ENCODE peak calls at places on chromosomes 16 and 17, in seven cellular contexts. V is cardiac fibroblast, T is mammary epithelial cell, N is GM13977, Y is IMR-90, R is endothelial cell, M is nephron progenitor cell. E is an unnamed sample.

GRCh38 chr17:81576621-81577277 is 24.6 kb upstream of the FAAP100 start:
- DNase-seq in N (no peak), R (no peak), T (peak; percentile 70), V (peak; percentile 84), Y (peak; percentile 88), M (no peak), E (no peak)

GRCh38 chr16:72092832-72093447 is 480 bp downstream of the TXNL4B start:
- DNase-seq in V (peak; percentile 83), T (peak; percentile 70), R (peak; percentile 17), N (no peak), Y (peak; percentile 68), M (peak; percentile 23), E (no peak)

GRCh38 chr16:82753821-82754220 is 127.1 kb downstream of the CDH13 start:
- DNase-seq in V (no peak), M (no peak), N (no peak), Y (peak; percentile 76), R (no peak), T (no peak), E (no peak)

GRCh38 chr17:77400445-77400870 is 259.7 kb downstream of the SEC14L1 start:
- DNase-seq in T (no peak), R (peak; percentile 66), V (no peak), M (peak; percentile 54), Y (no peak), N (peak; percentile 83), E (no peak)

GRCh38 chr17:78725448-78726021 is 56.5 kb downstream of the CYTH1 start:
- DNase-seq in Y (no peak), T (no peak), V (no peak), N (peak; percentile 62), M (no peak), R (no peak), E (no peak)

GRCh38 chr16:50928065-50928464 is 186.2 kb downstream of the CYLD start:
- DNase-seq in V (no peak), N (no peak), T (peak; percentile 9), Y (no peak), R (no peak), M (no peak), E (no peak)

GRCh38 chr17:28727727-28728363 is 743 bp upstream of the NEK8 start:
- DNase-seq in N (peak; percentile 88), R (peak; percentile 51), Y (peak; percentile 48), T (peak; percentile 98), M (peak; percentile 59), V (peak; percentile 27), E (no peak)

GRCh38 chr16:35745821-35746248 is 2286.4 kb downstream of the TP53TG3F start:
- DNase-seq in R (no peak), Y (no peak), T (no peak), V (no peak), N (no peak), M (no peak), E (no peak)

GRCh38 chr16:83187404-83187803 is 560.6 kb downstream of the CDH13 start:
- DNase-seq in V (peak; percentile 52), R (no peak), Y (peak; percentile 89), M (no peak), N (peak; percentile 8), T (peak; percentile 93), E (peak; percentile 29)

GRCh38 chr17:36949461-36949927 is 740 bp downstream of the AATF start:
- DNase-seq in N (no peak), Y (peak; percentile 37), R (no peak), T (no peak), M (no peak), V (no peak), E (no peak)

GRCh38 chr17:20302191-20302917 is 165.0 kb downstream of the LGALS9B start:
- DNase-seq in R (no peak), N (no peak), V (no peak), Y (peak; percentile 4), T (no peak), M (no peak), E (no peak)

GRCh38 chr17:13158511-13159240 is 140.8 kb upstream of the ELAC2 start:
- DNase-seq in R (no peak), N (no peak), T (no peak), Y (peak; percentile 17), M (no peak), V (no peak), E (no peak)

GRCh38 chr16:4272114-4272954 is 489 bp downstream of the TFAP4 start:
- DNase-seq in T (peak; percentile 26), V (peak; percentile 40), R (peak; percentile 46), M (peak; percentile 77), Y (no peak), N (peak; percentile 77), E (no peak)

GRCh38 chr17:61391595-61392291 is 7.9 kb upstream of the TBX2 start:
- DNase-seq in Y (no peak), M (no peak), T (no peak), V (no peak), R (no peak), N (no peak), E (no peak)

GRCh38 chr17:7842380-7842949 is 8.4 kb downstream of the KDM6B start:
- DNase-seq in N (peak; percentile 85), R (no peak), V (peak; percentile 88), Y (peak; percentile 97), M (no peak), T (peak; percentile 95), E (no peak)

GRCh38 chr17:7842950-7843535 is 9.0 kb downstream of the KDM6B start:
- DNase-seq in T (no peak), M (no peak), N (no peak), V (peak; percentile 93), Y (peak; percentile 94), R (peak; percentile 58), E (no peak)

GRCh38 chr17:7841309-7841621 is 7.2 kb downstream of the KDM6B start:
- DNase-seq in T (no peak), M (no peak), Y (no peak), V (no peak), N (no peak), R (no peak), E (no peak)

GRCh38 chr17:7840875-7841274 is 6.9 kb downstream of the KDM6B start:
- DNase-seq in V (no peak), M (no peak), T (no peak), R (no peak), Y (no peak), N (no peak), E (no peak)

DNA sequence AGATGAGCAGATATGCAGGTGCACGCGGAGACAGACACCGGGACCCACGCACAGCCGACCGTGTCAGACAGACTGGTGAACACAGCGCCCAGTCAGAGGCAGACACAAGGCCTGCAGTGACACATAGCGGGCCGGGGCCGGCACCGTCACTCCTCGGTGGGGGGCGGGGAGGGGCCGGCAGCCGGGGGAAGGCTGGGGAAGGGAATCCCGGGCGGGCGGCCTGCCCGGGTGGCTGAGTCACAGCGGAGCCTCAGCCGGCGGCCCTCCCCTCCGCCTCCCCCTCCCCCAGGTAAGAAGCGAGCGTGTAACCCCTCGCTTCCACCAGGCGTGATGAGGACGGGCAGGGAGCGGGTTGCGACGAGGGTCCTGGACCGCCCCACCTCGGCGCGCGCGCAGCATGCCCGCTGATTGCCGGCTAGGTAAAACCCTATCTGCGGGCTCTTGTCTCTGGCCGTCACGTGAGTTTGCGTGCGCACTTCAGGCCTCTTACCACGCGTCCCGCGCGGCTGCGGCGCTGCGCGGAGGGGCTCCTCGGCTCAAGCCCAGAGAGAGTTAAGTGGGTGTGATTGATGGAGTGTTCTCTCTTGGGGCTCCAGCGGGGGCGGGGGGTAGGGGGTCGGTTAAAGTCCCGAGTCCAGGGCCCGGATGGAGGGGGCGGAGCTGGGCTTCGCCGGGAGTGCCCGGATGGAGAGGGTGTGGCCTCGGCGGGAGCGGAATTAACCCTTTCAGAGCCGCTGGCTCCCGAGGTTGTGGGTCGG is 7.8 kb downstream of the KDM6B start:
- DNase-seq in R (peak; percentile 92), N (peak; percentile 82), V (peak; percentile 94), M (peak; percentile 96), T (peak; percentile 90), Y (peak; percentile 91), E (no peak)
- TF ChIP-seq CTCF in R (no peak), N (peak; percentile 37), V (no peak), M (no peak), T (no peak), Y (peak; percentile 34), E (peak; percentile 23)

GRCh38 chr16:68590201-68590994 is 51.3 kb downstream of the ZFP90 start:
- DNase-seq in Y (peak; percentile 7), T (peak; percentile 69), M (peak; percentile 84), R (peak; percentile 85), V (peak; percentile 65), N (peak; percentile 77), E (no peak)

GRCh38 chr16:68596266-68596665 is 48.8 kb upstream of the CDH3 start:
- DNase-seq in R (no peak), Y (no peak), N (no peak), M (no peak), V (no peak), T (no peak), E (no peak)

GRCh38 chr16:68592466-68593337 is 52.4 kb upstream of the CDH3 start:
- DNase-seq in V (peak; percentile 11), N (peak; percentile 29), T (no peak), M (no peak), Y (no peak), R (no peak), E (no peak)
- TF ChIP-seq CTCF in V (peak; percentile 32), N (peak; percentile 26), T (peak; percentile 39), M (no peak), Y (peak; percentile 3), R (no peak), E (no peak)

GRCh38 chr17:2939714-2940351 is 123.6 kb downstream of the OR1D5 start:
- DNase-seq in R (no peak), Y (no peak), V (no peak), M (no peak), N (no peak), T (no peak), E (no peak)

GRCh38 chr17:2936771-2937321 is 126.6 kb downstream of the OR1D5 start:
- DNase-seq in M (no peak), V (no peak), R (no peak), Y (no peak), N (no peak), T (no peak), E (no peak)

GRCh38 chr17:2936351-2936750 is 127.1 kb downstream of the OR1D5 start:
- DNase-seq in N (no peak), R (no peak), M (no peak), Y (no peak), T (no peak), V (no peak), E (no peak)

GRCh38 chr17:2935622-2936021 is 127.8 kb downstream of the OR1D5 start:
- DNase-seq in R (no peak), V (no peak), T (no peak), M (no peak), N (no peak), Y (peak; percentile 27), E (no peak)

DNA sequence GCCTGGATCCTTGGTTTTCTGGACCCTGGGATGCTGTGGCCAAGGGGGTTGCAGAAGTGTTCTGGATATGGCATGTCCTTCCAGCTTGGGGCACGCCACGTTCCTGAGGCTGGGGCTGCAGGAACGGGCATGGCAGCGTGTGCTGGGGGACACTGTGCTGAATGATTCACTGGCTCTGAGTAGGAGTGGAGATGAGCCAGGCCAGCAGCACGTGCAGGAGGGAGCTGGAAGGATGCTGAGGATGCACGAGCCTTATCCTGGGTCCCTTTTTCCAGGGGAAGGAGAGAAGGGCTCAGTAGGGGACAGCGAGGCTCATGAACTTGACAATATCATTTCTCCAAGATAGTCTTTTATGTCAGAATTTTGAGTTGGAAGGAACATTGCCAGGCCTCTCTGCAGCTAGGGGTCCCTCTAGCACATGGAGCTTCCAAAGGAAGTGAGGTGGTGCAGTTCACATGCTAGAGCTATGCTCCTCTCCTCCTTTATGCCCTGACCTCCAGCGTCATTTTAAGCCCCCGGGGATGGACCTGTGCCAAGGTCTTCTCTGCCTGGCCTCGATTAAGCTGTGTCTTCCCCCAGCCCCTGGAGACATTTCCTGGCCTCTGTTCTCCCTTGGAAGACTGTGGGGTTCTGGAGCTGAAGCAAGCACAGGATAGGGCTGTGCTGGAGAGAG is 125.9 kb downstream of the OR1D5 start:
- DNase-seq in Y (peak; percentile 36), R (no peak), T (no peak), M (no peak), V (peak; percentile 32), N (no peak), E (no peak)
- TF ChIP-seq CTCF in Y (no peak), R (no peak), T (no peak), M (no peak), V (peak; percentile 23), N (no peak), E (no peak)

GRCh38 chr16:19167710-19168172 is 299 bp upstream of the SYT17 start:
- DNase-seq in V (peak; percentile 70), T (peak; percentile 39), N (peak; percentile 94), M (peak; percentile 86), Y (peak; percentile 48), R (peak; percentile 87), E (no peak)
- TF ChIP-seq CTCF in V (peak; percentile 31), T (peak; percentile 42), N (peak; percentile 92), M (peak; percentile 77), Y (peak; percentile 79), R (peak; percentile 69), E (peak; percentile 56)

E was measured in AG04449.